ENCODE peak calls at places on chromosomes 1 and 21, in six cellular contexts. M is heart left ventricle; R is coronary artery; V is GM23338; P is OCI-LY7; L is CD8-positive, alpha-beta T cell. D is an unnamed sample.

GRCh38 chr21:35399002-35399401 is 349.9 kb upstream of the RUNX1 start:
- DNase-seq in P (no peak), R (no peak), M (no peak), V (no peak), L (no peak), D (no peak)

GRCh38 chr1:187680823-187681222 is 852.1 kb downstream of the PLA2G4A start:
- DNase-seq in L (no peak), R (no peak), M (no peak), P (no peak), V (no peak), D (no peak)

GRCh38 chr21:38804617-38805281 is 980 bp upstream of the ETS2 start:
- DNase-seq in L (no peak), P (no peak), M (peak), V (peak), R (peak), D (no peak)

GRCh38 chr1:33494929-33495328 is 22.5 kb downstream of the ZSCAN20 start:
- DNase-seq in R (no peak), V (no peak), L (no peak), P (no peak), M (no peak), D (no peak)

GRCh38 chr1:183318433-183318832 is 99.7 kb downstream of the NMNAT2 start:
- DNase-seq in V (peak), P (no peak), M (peak), L (no peak), R (peak), D (no peak)

GRCh38 chr21:45768011-45768740 is 124.7 kb downstream of the PCBP3 start:
- DNase-seq in M (peak), V (no peak), L (no peak), R (no peak), P (no peak), D (no peak)

GRCh38 chr1:48048980-48049379 is 51.8 kb upstream of the TRABD2B start:
- DNase-seq in V (no peak), P (no peak), M (no peak), L (no peak), R (no peak), D (no peak)

GRCh38 chr1:42454409-42454808 is 1.4 kb downstream of the ZMYND12 start:
- DNase-seq in M (no peak), P (no peak), L (no peak), R (no peak), V (no peak), D (no peak)

GRCh38 chr21:44436958-44437357 is 18.4 kb upstream of the LRRC3 start:
- DNase-seq in V (no peak), M (peak), L (no peak), P (no peak), R (no peak), D (peak)

GRCh38 chr1:54355931-54356679 is 50.1 kb downstream of the SSBP3 start:
- DNase-seq in L (no peak), R (no peak), V (no peak), M (no peak), P (peak), D (no peak)

GRCh38 chr1:54354899-54355298 is 51.3 kb downstream of the SSBP3 start:
- DNase-seq in L (no peak), M (no peak), R (no peak), P (no peak), V (no peak), D (no peak)

GRCh38 chr1:54358503-54359168 is 47.6 kb downstream of the SSBP3 start:
- DNase-seq in P (no peak), L (no peak), M (peak), R (no peak), V (no peak), D (no peak)

GRCh38 chr1:54357967-54358366 is 48.2 kb downstream of the SSBP3 start:
- DNase-seq in V (no peak), P (no peak), R (no peak), M (no peak), L (no peak), D (no peak)

GRCh38 chr1:54356680-54357147 is 49.5 kb downstream of the SSBP3 start:
- DNase-seq in L (peak), P (peak), M (no peak), V (no peak), R (no peak), D (no peak)
- TF ChIP-seq CTCF in L (peak), P (peak), M (no peak), V (no peak), R (no peak), D (no peak)

GRCh38 chr1:15410884-15411245 is 1.2 kb downstream of the EFHD2 start:
- DNase-seq in P (no peak), V (no peak), L (no peak), R (no peak), M (no peak), D (no peak)

GRCh38 chr1:15412488-15412800 is 2.8 kb downstream of the EFHD2 start:
- DNase-seq in L (no peak), P (no peak), V (no peak), M (no peak), R (no peak), D (no peak)

GRCh38 chr1:15410223-15410883 is 665 bp downstream of the EFHD2 start:
- DNase-seq in V (no peak), M (no peak), R (no peak), L (no peak), P (peak), D (no peak)

GRCh38 chr1:15412843-15413242 is 3.2 kb downstream of the EFHD2 start:
- DNase-seq in L (no peak), M (no peak), R (no peak), V (no peak), P (no peak), D (no peak)

GRCh38 chr1:15411593-15412487 is 2.2 kb downstream of the EFHD2 start:
- DNase-seq in L (no peak), V (no peak), P (peak), M (peak), R (no peak), D (no peak)
- H3K4me3 ChIP-seq in L (peak), V (no peak), P (peak), M (peak), R (peak), D (peak)

DNA sequence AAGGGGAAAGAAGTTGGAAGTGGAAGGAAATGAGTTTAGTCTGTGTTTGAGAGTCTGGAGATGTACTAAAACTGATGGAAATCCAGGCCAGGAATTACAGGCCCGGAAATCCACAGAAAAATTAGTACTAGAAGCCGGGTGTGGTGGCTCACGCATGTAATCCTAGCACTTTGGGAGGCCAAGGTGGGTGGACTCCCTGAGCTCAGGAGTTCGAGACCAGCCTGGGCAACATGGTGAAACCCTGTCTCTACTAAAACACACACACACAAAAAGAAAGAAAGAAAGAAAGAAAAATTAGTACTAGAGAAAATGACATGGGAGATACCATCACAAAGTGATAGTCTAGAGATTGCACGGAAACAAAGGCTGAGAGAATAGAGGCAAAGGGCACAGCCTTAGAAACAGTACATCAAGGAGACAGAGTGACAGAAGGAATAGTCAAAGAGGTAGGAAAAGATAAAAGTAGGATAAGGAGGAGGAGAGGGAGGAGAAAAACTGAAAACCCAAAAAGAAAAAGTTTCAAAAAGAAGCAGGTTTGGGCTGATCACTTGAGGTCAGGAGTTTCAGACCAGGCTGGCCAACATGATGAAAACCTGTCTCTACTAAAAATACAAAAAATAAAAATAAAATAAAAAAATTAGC is 4.8 kb upstream of the TAF13 start:
- DNase-seq in P (no peak), M (no peak), L (no peak), R (no peak), V (no peak), D (no peak)
- H3K27ac ChIP-seq in P (no peak), M (peak), L (no peak), R (peak), V (peak), D (no peak)

GRCh38 chr1:26607191-26607590 is 77.6 kb downstream of the RPS6KA1 start:
- DNase-seq in R (no peak), L (no peak), P (no peak), M (no peak), V (no peak), D (no peak)

GRCh38 chr1:26614655-26615411 is 81.0 kb upstream of the ARID1A start:
- DNase-seq in L (no peak), P (no peak), M (no peak), R (no peak), V (no peak), D (no peak)

GRCh38 chr1:26603856-26604255 is 74.3 kb downstream of the RPS6KA1 start:
- DNase-seq in M (no peak), V (no peak), R (no peak), L (no peak), P (no peak), D (no peak)

GRCh38 chr1:26610781-26611180 is 81.2 kb downstream of the RPS6KA1 start:
- DNase-seq in V (no peak), P (no peak), R (no peak), L (no peak), M (no peak), D (no peak)

GRCh38 chr1:26608895-26609294 is 79.3 kb downstream of the RPS6KA1 start:
- DNase-seq in L (no peak), R (no peak), V (no peak), P (peak), M (no peak), D (no peak)
- TF ChIP-seq CTCF in L (no peak), R (no peak), V (peak), P (peak), M (no peak), D (no peak)